ENCODE peak calls at places on chromosomes 16 and 17, in nine cellular contexts. Q is upper lobe of right lung; S is ascending aorta; L is neural progenitor cell; C is lower lobe of right lung; T is NT2/D1; N is Peyer's patch; W is adipocyte; Y is CD4-positive, alpha-beta T cell. F is an unnamed sample. For H3K9me3, the result is how much of the 10 kb centered on the place peaks cover.

GRCh38 chr17:79255471-79255870 is 180.8 kb downstream of the ENGASE start:
- DNase-seq in S (no peak), N (no peak), T (no peak), W (no peak), Y (no peak), C (no peak), Q (no peak), L (no peak), F (no peak)

GRCh38 chr17:32497431-32498205 is 10.8 kb downstream of the CDK5R1 start:
- DNase-seq in W (no peak), N (no peak), C (no peak), L (no peak), S (no peak), T (no peak), Y (no peak), Q (peak), F (no peak)

GRCh38 chr16:85334718-85335583 is 222.7 kb upstream of the CIBAR2 start:
- DNase-seq in L (peak), W (no peak), Q (no peak), T (peak), Y (peak), N (no peak), S (no peak), C (no peak), F (no peak)

GRCh38 chr16:87850009-87851006 is 19.0 kb downstream of the SLC7A5 start:
- DNase-seq in C (peak), Y (peak), T (no peak), W (peak), S (peak), Q (peak), L (peak), N (peak), F (peak)

GRCh38 chr17:9971991-9972390 is 66.9 kb upstream of the RCVRN start:
- DNase-seq in W (peak), N (no peak), T (no peak), Y (no peak), S (peak), C (peak), L (no peak), Q (peak), F (no peak)

GRCh38 chr16:10525214-10525825 is 55.1 kb downstream of the EMP2 start:
- DNase-seq in N (no peak), Q (no peak), Y (no peak), L (no peak), S (no peak), T (no peak), W (no peak), C (no peak), F (no peak)

GRCh38 chr16:12150600-12150999 is 174.1 kb downstream of the SNX29 start:
- DNase-seq in L (no peak), T (no peak), C (no peak), Y (no peak), S (no peak), W (no peak), N (no peak), Q (no peak), F (no peak)

GRCh38 chr17:78962345-78962983 is 17.3 kb downstream of the LGALS3BP start:
- DNase-seq in Q (no peak), N (no peak), W (peak), C (no peak), Y (no peak), T (no peak), L (no peak), S (no peak), F (no peak)

GRCh38 chr17:65868881-65869280 is 307.4 kb upstream of the AXIN2 start:
- DNase-seq in L (no peak), W (no peak), T (no peak), C (no peak), Y (no peak), S (no peak), Q (no peak), N (no peak), F (no peak)

GRCh38 chr16:69471121-69471520 is 46.7 kb downstream of the CYB5B start:
- DNase-seq in Y (no peak), S (no peak), W (no peak), L (no peak), N (no peak), T (no peak), Q (no peak), C (no peak), F (no peak)

GRCh38 chr16:68737046-68737729 is at the start of gene CDH1:
- DNase-seq in T (no peak), L (peak), C (peak), N (no peak), Q (peak), Y (peak), W (no peak), S (no peak), F (no peak)

GRCh38 chr16:275786-276232 is at the start of gene RGS11:
- DNase-seq in C (no peak), L (no peak), S (no peak), Q (peak), Y (no peak), T (no peak), W (peak), N (no peak), F (no peak)

GRCh38 chr17:1455291-1455747 is 713 bp downstream of the CRK start:
- DNase-seq in W (peak), S (peak), Q (peak), C (peak), T (peak), L (peak), Y (peak), N (peak), F (no peak)

GRCh38 chr17:61393904-61394629 is 5.6 kb upstream of the TBX2 start:
- DNase-seq in N (no peak), C (peak), T (no peak), L (peak), Q (no peak), S (no peak), Y (no peak), W (no peak), F (no peak)

GRCh38 chr17:48037036-48037881 is at the start of gene COPZ2:
- DNase-seq in W (peak), C (peak), Q (peak), Y (peak), S (peak), T (no peak), L (peak), N (peak), F (peak)

GRCh38 chr17:79965806-79966205 is 69.9 kb downstream of the TBC1D16 start:
- DNase-seq in T (no peak), L (no peak), Y (no peak), S (peak), W (no peak), Q (peak), C (peak), N (no peak), F (no peak)

GRCh38 chr16:78993342-78993741 is 607.2 kb downstream of the MAF start:
- DNase-seq in S (no peak), W (no peak), C (no peak), T (no peak), Q (no peak), N (no peak), L (no peak), Y (no peak), F (no peak)

GRCh38 chr16:3793161-3793576 is 75.8 kb upstream of the TRAP1 start:
- DNase-seq in N (no peak), W (no peak), Y (no peak), S (peak), T (no peak), L (no peak), C (no peak), Q (no peak), F (no peak)

GRCh38 chr16:85612191-85612800 is 826 bp upstream of the GSE1 start:
- DNase-seq in S (peak), T (no peak), Q (peak), Y (no peak), N (peak), C (peak), W (peak), L (peak), F (no peak)

GRCh38 chr17:15092762-15093161 is 172.4 kb downstream of the PMP22 start:
- DNase-seq in T (no peak), W (peak), L (no peak), Q (no peak), N (no peak), Y (no peak), C (no peak), S (no peak), F (no peak)

GRCh38 chr16:50121721-50122445 is 31.2 kb upstream of the TENT4B start:
- DNase-seq in L (peak), W (no peak), N (peak), Y (peak), T (no peak), Q (no peak), S (no peak), C (no peak), F (no peak)

GRCh38 chr16:31404353-31405064 is 11.4 kb downstream of the ITGAD start:
- DNase-seq in C (no peak), Q (no peak), W (peak), N (no peak), L (no peak), Y (no peak), T (no peak), S (no peak), F (no peak)

GRCh38 chr17:19508327-19508867 is 25.3 kb upstream of the SLC47A1 start:
- DNase-seq in C (no peak), T (no peak), Q (peak), N (peak), L (peak), Y (peak), S (peak), W (no peak), F (peak)

GRCh38 chr16:67279296-67280089 is at the start of gene PLEKHG4:
- DNase-seq in T (peak), Q (peak), Y (peak), W (peak), L (peak), C (peak), S (peak), N (peak), F (peak)

GRCh38 chr17:45692661-45693060 is 91.5 kb upstream of the CRHR1 start:
- DNase-seq in Y (no peak), W (no peak), C (peak), N (no peak), L (no peak), Q (no peak), T (no peak), S (no peak), F (no peak)

GRCh38 chr17:6376901-6377300 is 58.0 kb downstream of the AIPL1 start:
- DNase-seq in S (no peak), L (peak), Y (no peak), C (no peak), W (no peak), T (no peak), N (no peak), Q (no peak), F (no peak)

GRCh38 chr17:47810901-47811635 is 10.5 kb downstream of the OSBPL7 start:
- DNase-seq in W (no peak), Y (no peak), S (peak), C (no peak), Q (peak), N (no peak), T (no peak), L (no peak), F (no peak)

GRCh38 chr17:79844869-79845600 is 5.8 kb upstream of the CBX4 start:
- DNase-seq in T (no peak), S (no peak), C (peak), W (peak), Y (peak), Q (peak), N (no peak), L (peak), F (peak)

GRCh38 chr17:79740413-79740812 is 9.7 kb downstream of the ENPP7 start:
- DNase-seq in L (no peak), S (no peak), Q (no peak), N (no peak), T (no peak), W (no peak), Y (no peak), C (no peak), F (no peak)

GRCh38 chr16:47016700-47017133 is 43.2 kb upstream of the DNAJA2 start:
- DNase-seq in T (no peak), N (no peak), C (no peak), L (no peak), W (no peak), S (no peak), Y (no peak), Q (no peak), F (no peak)

GRCh38 chr17:6075050-6075449 is 4.9 kb downstream of the WSCD1 start:
- DNase-seq in Q (no peak), T (no peak), L (no peak), N (no peak), Y (no peak), S (no peak), W (no peak), C (no peak), F (no peak)

GRCh38 chr17:76427457-76428231 is 25.3 kb downstream of the UBE2O start:
- DNase-seq in W (peak), L (no peak), S (no peak), C (no peak), N (peak), T (no peak), Q (no peak), Y (no peak), F (no peak)

GRCh38 chr17:78118801-78119241 is 9.7 kb downstream of the TMC6 start:
- DNase-seq in W (no peak), T (no peak), C (no peak), Q (no peak), L (no peak), Y (no peak), S (no peak), N (no peak), F (no peak)

GRCh38 chr16:25633549-25633948 is 58.2 kb upstream of the HS3ST4 start:
- DNase-seq in Y (no peak), N (no peak), T (no peak), W (no peak), Q (no peak), S (no peak), C (no peak), L (no peak), F (no peak)

GRCh38 chr17:18160128-18160856 is 23.3 kb upstream of the ALKBH5 start:
- DNase-seq in L (no peak), T (no peak), Q (no peak), S (no peak), W (no peak), Y (no peak), N (no peak), C (no peak), F (no peak)

GRCh38 chr17:78107457-78107856 is 21.1 kb downstream of the TMC6 start:
- DNase-seq in N (no peak), Q (no peak), W (peak), T (no peak), Y (no peak), C (no peak), S (no peak), L (no peak), F (no peak)

GRCh38 chr16:3722508-3722907 is 5.2 kb upstream of the TRAP1 start:
- DNase-seq in C (no peak), S (no peak), N (no peak), W (no peak), T (no peak), L (no peak), Y (no peak), Q (no peak), F (no peak)

GRCh38 chr16:89297156-89297869 is 79.8 kb downstream of the ZNF778 start:
- DNase-seq in W (no peak), L (no peak), N (no peak), Q (no peak), S (no peak), C (no peak), Y (no peak), T (no peak), F (no peak)

DNA sequence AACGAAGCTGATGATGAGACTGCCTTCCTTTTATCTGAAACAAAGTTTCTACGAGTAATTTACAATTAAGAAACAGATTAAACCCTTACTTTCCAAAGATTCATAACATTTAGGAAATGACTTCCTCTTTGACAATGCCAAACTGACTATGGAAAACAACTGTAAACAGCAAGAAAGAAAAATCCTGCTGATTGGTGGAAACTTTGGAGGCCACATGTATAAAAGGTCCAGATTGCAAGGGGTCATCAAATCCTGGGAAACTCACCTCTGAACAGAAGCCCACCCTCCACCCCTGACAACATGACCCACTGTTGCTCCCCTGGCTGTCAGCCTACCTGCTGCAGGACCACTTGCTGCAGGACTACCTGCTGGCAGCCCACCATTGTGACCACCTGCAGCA is at the start of gene KRTAP9-6:
- DNase-seq in L (no peak), Q (no peak), N (no peak), T (no peak), S (no peak), Y (no peak), W (no peak), C (no peak), F (no peak)
- H3K9me3 ChIP-seq in L (under half), Q (under half), N (under half), T (under half), S (under half), Y (under half), W (under half), C (under half), F (under half)

DNA sequence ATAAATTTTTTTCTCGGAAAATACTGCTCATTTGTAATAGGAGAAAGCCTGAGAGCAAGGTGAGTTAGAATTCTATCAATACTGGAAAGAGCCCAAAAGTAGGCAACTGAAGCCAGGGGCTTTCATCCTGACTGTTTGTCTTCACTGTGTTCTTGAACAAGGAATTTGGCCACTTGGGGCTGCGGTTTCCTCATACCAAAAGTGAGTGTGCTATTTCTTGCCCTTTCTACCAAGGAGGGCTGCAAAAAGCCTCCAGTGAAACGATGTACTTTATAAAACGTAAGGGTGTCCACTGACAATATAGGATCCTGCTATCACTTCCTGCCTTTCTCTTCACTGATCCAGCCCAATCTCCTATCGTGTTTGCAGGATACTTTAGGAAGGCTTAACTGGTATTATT is 219.5 kb upstream of the NOG start:
- DNase-seq in Q (no peak), N (no peak), W (no peak), Y (no peak), T (no peak), C (peak), S (no peak), L (no peak), F (no peak)
- H3K9me3 ChIP-seq in Q (under half), N (under half), W (under half), Y (under half), T (under half), C (under half), S (under half), L (under half), F (under half)

GRCh38 chr17:83145358-83145738 is 65.9 kb downstream of the METRNL start:
- DNase-seq in Q (no peak), Y (no peak), N (no peak), S (no peak), L (peak), T (no peak), W (no peak), C (no peak), F (no peak)

GRCh38 chr17:83146347-83146746 is 66.9 kb downstream of the METRNL start:
- DNase-seq in T (no peak), Y (no peak), N (no peak), S (no peak), Q (no peak), C (no peak), W (no peak), L (no peak), F (no peak)

GRCh38 chr17:83145831-83146230 is 66.4 kb downstream of the METRNL start:
- DNase-seq in Q (no peak), S (no peak), L (no peak), W (no peak), T (no peak), Y (no peak), N (no peak), C (no peak), F (no peak)

GRCh38 chr17:83148317-83149044 is 69.1 kb downstream of the METRNL start:
- DNase-seq in C (no peak), N (no peak), Y (no peak), S (no peak), L (no peak), W (no peak), Q (no peak), T (no peak), F (no peak)

GRCh38 chr17:83147285-83147684 is 67.9 kb downstream of the METRNL start:
- DNase-seq in L (no peak), N (no peak), Y (no peak), C (no peak), W (no peak), Q (no peak), T (no peak), S (no peak), F (no peak)
- H3K9me3 ChIP-seq in L (under half), N (under half), Y (under half), C (under half), W (under half), Q (under half), T (under half), S (under half), F (under half)

GRCh38 chr16:35255186-35255803 is 1795.9 kb downstream of the TP53TG3F start:
- DNase-seq in Y (no peak), W (no peak), C (no peak), N (no peak), T (no peak), L (no peak), Q (no peak), S (no peak), F (no peak)
- H3K9me3 ChIP-seq in Y (under half), W (under half), C (under half), N (under half), T (under half), L (under half), Q (under half), S (under half), F (under half)

GRCh38 chr17:57577751-57578607 is 167.1 kb downstream of the CCDC182 start:
- DNase-seq in Y (no peak), C (no peak), W (peak), N (no peak), T (no peak), L (peak), Q (no peak), S (no peak), F (no peak)
- H3K9me3 ChIP-seq in Y (under half), C (under half), W (under half), N (under half), T (under half), L (under half), Q (under half), S (under half), F (under half)

GRCh38 chr16:71226229-71227141 is 4.0 kb downstream of the HYDIN start:
- DNase-seq in Y (no peak), T (no peak), N (no peak), S (no peak), Q (no peak), W (no peak), C (no peak), L (no peak), F (no peak)
- H3K9me3 ChIP-seq in Y (under half), T (under half), N (under half), S (under half), Q (under half), W (under half), C (under half), L (under half), F (under half)

DNA sequence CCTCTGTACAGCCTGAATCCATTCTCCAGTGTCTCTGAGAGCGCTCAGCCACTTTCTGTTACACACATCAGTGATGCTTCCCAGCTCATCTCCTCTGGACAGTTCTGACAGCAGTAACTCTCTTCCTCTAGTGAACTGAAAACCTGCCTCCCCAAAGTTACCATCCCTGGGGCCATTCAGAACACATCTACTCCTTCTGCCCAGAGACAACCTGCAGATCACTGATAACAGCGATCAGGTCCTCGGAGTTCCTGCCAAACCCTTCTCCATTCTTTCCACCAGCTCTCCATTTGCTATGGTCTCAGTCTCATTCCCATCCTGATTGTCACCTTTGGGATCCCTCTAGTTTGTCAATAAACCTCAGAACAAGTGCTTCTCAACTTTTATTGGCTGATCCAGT is 7.3 kb downstream of the ZZEF1 start:
- DNase-seq in Y (no peak), T (no peak), S (no peak), L (no peak), W (no peak), N (no peak), Q (no peak), C (no peak), F (no peak)
- H3K9me3 ChIP-seq in Y (under half), T (under half), S (under half), L (under half), W (under half), N (under half), Q (under half), C (under half), F (under half)

GRCh38 chr17:22703204-22703603 is 1010.9 kb downstream of the KCNJ18 start:
- DNase-seq in Q (no peak), T (peak), Y (no peak), S (no peak), N (no peak), W (no peak), L (no peak), C (no peak), F (no peak)
- H3K9me3 ChIP-seq in Q (under half), T (under half), Y (under half), S (under half), N (under half), W (under half), L (under half), C (under half), F (under half)

GRCh38 chr17:21816592-21817567 is 124.6 kb downstream of the KCNJ18 start:
- DNase-seq in C (no peak), T (no peak), Q (no peak), S (peak), N (no peak), W (no peak), Y (no peak), L (no peak), F (no peak)
- H3K9me3 ChIP-seq in C (under half), T (under half), Q (under half), S (under half), N (under half), W (under half), Y (under half), L (half or more), F (under half)

GRCh38 chr17:50118076-50118827 is 11.7 kb downstream of the SAMD14 start:
- DNase-seq in Q (no peak), T (no peak), N (no peak), C (no peak), Y (no peak), L (no peak), W (no peak), S (no peak), F (no peak)
- H3K9me3 ChIP-seq in Q (under half), T (under half), N (under half), C (under half), Y (under half), L (under half), W (under half), S (under half), F (under half)

F was measured in T-helper 17 cell.